ENCODE peak calls at places on chromosome 10, in four cellular contexts. I, K, S and Z are unnamed samples.

GRCh38 chr10:17673517-17674051 is 29.6 kb downstream of the STAM start:
- DNase-seq in I (no peak), K (peak), S (no peak), Z (peak)

GRCh38 chr10:127153166-127153565 is 43.2 kb downstream of the INSYN2A start:
- DNase-seq in I (no peak), K (no peak), S (no peak), Z (no peak)

GRCh38 chr10:3067045-3067858 is at the start of gene PFKP:
- DNase-seq in I (peak), K (peak), S (no peak), Z (peak)

GRCh38 chr10:43863859-43864591 is 215.3 kb upstream of the ZNF32 start:
- DNase-seq in I (peak), K (no peak), S (no peak), Z (no peak)

GRCh38 chr10:128908109-128908898 is 558.7 kb upstream of the MGMT start:
- DNase-seq in I (no peak), K (no peak), S (no peak), Z (no peak)

GRCh38 chr10:5565671-5566581 is 41.2 kb downstream of the CALML3 start:
- DNase-seq in I (no peak), K (no peak), S (no peak), Z (no peak)

GRCh38 chr10:24722676-24723385 is 856 bp downstream of the ARHGAP21 start:
- DNase-seq in I (peak), K (peak), S (no peak), Z (peak)

GRCh38 chr10:80191589-80192270 is 13.6 kb downstream of the ANXA11 start:
- DNase-seq in I (peak), K (no peak), S (no peak), Z (no peak)

GRCh38 chr10:34171957-34172527 is 643.1 kb downstream of the PARD3 start:
- DNase-seq in I (no peak), K (no peak), S (no peak), Z (no peak)

GRCh38 chr10:1687190-1687589 is 50.1 kb downstream of the ADARB2 start:
- DNase-seq in I (no peak), K (no peak), S (no peak), Z (no peak)

GRCh38 chr10:43943119-43943824 is 294.6 kb upstream of the ZNF32 start:
- DNase-seq in I (no peak), K (no peak), S (no peak), Z (no peak)

GRCh38 chr10:84317174-84317573 is 11.2 kb upstream of the CCSER2 start:
- DNase-seq in I (no peak), K (no peak), S (no peak), Z (no peak)

GRCh38 chr10:132972986-132973902 is 30.9 kb upstream of the CFAP46 start:
- DNase-seq in I (no peak), K (no peak), S (no peak), Z (no peak)

GRCh38 chr10:79299397-79300370 is 47.6 kb upstream of the PPIF start:
- DNase-seq in I (no peak), K (no peak), S (no peak), Z (peak)

GRCh38 chr10:96556003-96556402 is 30.8 kb downstream of the TM9SF3 start:
- DNase-seq in I (no peak), K (peak), S (no peak), Z (peak)

GRCh38 chr10:5570007-5570655 is 45.4 kb downstream of the CALML3 start:
- DNase-seq in I (no peak), K (no peak), S (no peak), Z (no peak)

GRCh38 chr10:3935141-3935540 is 150.1 kb upstream of the KLF6 start:
- DNase-seq in I (no peak), K (no peak), S (no peak), Z (no peak)

GRCh38 chr10:131567279-131568162 is 256.0 kb upstream of the TCERG1L start:
- DNase-seq in I (no peak), K (no peak), S (no peak), Z (no peak)

GRCh38 chr10:133141144-133141962 is 18.7 kb upstream of the KNDC1 start:
- DNase-seq in I (no peak), K (no peak), S (no peak), Z (no peak)

GRCh38 chr10:97640868-97641811 is 669 bp downstream of the PI4K2A start:
- DNase-seq in I (no peak), K (peak), S (no peak), Z (peak)

GRCh38 chr10:76779163-76779820 is 858.3 kb downstream of the KCNMA1 start:
- DNase-seq in I (no peak), K (peak), S (no peak), Z (no peak)

GRCh38 chr10:31697271-31698168 is 231.1 kb downstream of the ARHGAP12 start:
- DNase-seq in I (no peak), K (no peak), S (no peak), Z (no peak)

GRCh38 chr10:3509355-3509754 is 275.7 kb downstream of the KLF6 start:
- DNase-seq in I (no peak), K (no peak), S (no peak), Z (no peak)

GRCh38 chr10:124999433-125000365 is 57.8 kb downstream of the ZRANB1 start:
- DNase-seq in I (no peak), K (no peak), S (no peak), Z (no peak)

GRCh38 chr10:104054430-104054829 is 31.2 kb downstream of the COL17A1 start:
- DNase-seq in I (no peak), K (no peak), S (no peak), Z (peak)

GRCh38 chr10:52961298-52961697 is 188.7 kb upstream of the MBL2 start:
- DNase-seq in I (no peak), K (no peak), S (no peak), Z (no peak)

GRCh38 chr10:34018129-34018528 is 683.7 kb upstream of the NRP1 start:
- DNase-seq in I (peak), K (no peak), S (no peak), Z (no peak)

GRCh38 chr10:72800000-72800740 is 93.4 kb upstream of the OIT3 start:
- DNase-seq in I (no peak), K (no peak), S (no peak), Z (no peak)